ENCODE peak calls at places on chromosome 1, in nine cellular contexts. Y, K, H, F, J, Q, W, C and T are unnamed samples.

GRCh38 chr1:154896811-154897286 is 26.8 kb upstream of the KCNN3 start:
- DNase-seq in Y (no peak), K (no peak), H (no peak), F (no peak), J (peak; percentile 30), Q (no peak), W (no peak), C (no peak), T (no peak)

GRCh38 chr1:56958526-56958925 is 7.3 kb downstream of the C8B start:
- DNase-seq in Y (no peak), K (no peak), H (no peak), F (no peak), J (no peak), Q (no peak), W (no peak), C (no peak), T (no peak)

GRCh38 chr1:201970334-201971159 is 11.9 kb upstream of the RNPEP start:
- DNase-seq in Y (no peak), K (no peak), H (no peak), F (no peak), J (no peak), Q (no peak), W (no peak), C (no peak), T (no peak)

GRCh38 chr1:107963009-107963408 is 2.0 kb downstream of the VAV3 start:
- DNase-seq in Y (no peak), K (no peak), H (no peak), F (no peak), J (no peak), Q (no peak), W (no peak), C (no peak), T (no peak)

GRCh38 chr1:95366498-95366897 is 132.5 kb downstream of the RWDD3 start:
- DNase-seq in Y (no peak), K (no peak), H (no peak), F (no peak), J (no peak), Q (no peak), W (no peak), C (no peak), T (no peak)

GRCh38 chr1:167651161-167651693 is 21.2 kb downstream of the RCSD1 start:
- DNase-seq in Y (no peak), K (peak; percentile 84), H (no peak), F (no peak), J (no peak), Q (no peak), W (no peak), C (no peak), T (no peak)

GRCh38 chr1:19597463-19598309 is 46.4 kb upstream of the NBL1 start:
- DNase-seq in Y (peak; percentile 32), K (peak; percentile 12), H (peak; percentile 77), F (no peak), J (no peak), Q (no peak), W (peak; percentile 75), C (no peak), T (peak; percentile 30)

GRCh38 chr1:46244656-46245371 is 2.7 kb upstream of the RAD54L start:
- DNase-seq in Y (no peak), K (no peak), H (peak; percentile 81), F (no peak), J (no peak), Q (peak; percentile 45), W (peak; percentile 53), C (no peak), T (no peak)

GRCh38 chr1:157312270-157312812 is 174.1 kb upstream of the ETV3 start:
- DNase-seq in Y (no peak), K (peak; percentile 28), H (no peak), F (no peak), J (no peak), Q (no peak), W (no peak), C (no peak), T (no peak)

GRCh38 chr1:61087574-61087973 is 5.2 kb downstream of the NFIA start:
- DNase-seq in Y (no peak), K (no peak), H (no peak), F (peak; percentile 42), J (no peak), Q (no peak), W (no peak), C (no peak), T (no peak)

GRCh38 chr1:25707280-25708016 is 90.9 kb downstream of the MAN1C1 start:
- DNase-seq in Y (no peak), K (no peak), H (no peak), F (no peak), J (no peak), Q (no peak), W (no peak), C (no peak), T (no peak)

GRCh38 chr1:210650403-210650802 is 321.7 kb downstream of the HHAT start:
- DNase-seq in Y (no peak), K (no peak), H (no peak), F (no peak), J (no peak), Q (no peak), W (no peak), C (no peak), T (no peak)

GRCh38 chr1:28663871-28664470 is 4.6 kb upstream of the GMEB1 start:
- DNase-seq in Y (no peak), K (no peak), H (no peak), F (no peak), J (no peak), Q (no peak), W (no peak), C (no peak), T (no peak)